ENCODE peak calls at places on chromosomes 4 and X, in nine cellular contexts. G is NCI-H1694 treated with DMSO at 0.1 percent for 48 hours; K is iris pigment epithelial cell; P is stimulated activated CD8-positive, alpha-beta memory T cell treated with anti-CD3 and anti-CD28 coated beads, Interleukin-2, amount 100 ng/mL, for 48 hours; B is activated naive CD4-positive, alpha-beta T cell; R is tibial artery; T is H54; N is aorta; E is COR-L47. Z is an unnamed sample.

GRCh38 chrX:13088155-13088485 is 43.7 kb upstream of the FAM9C start:
- DNase-seq in P (no peak), G (no peak), N (no peak), K (no peak), E (no peak), T (no peak), B (no peak), R (no peak), Z (no peak)

GRCh38 chrX:18886344-18887161 is 97.4 kb downstream of the PHKA2 start:
- DNase-seq in N (peak), R (peak), G (no peak), E (peak), P (peak), T (peak), B (peak), K (peak), Z (no peak)

GRCh38 chr4:140884431-140885058 is 128.4 kb upstream of the TBC1D9 start:
- DNase-seq in P (no peak), N (no peak), G (peak), T (peak), R (no peak), B (no peak), E (peak), K (peak), Z (no peak)

GRCh38 chrX:137031517-137032377 is 2.0 kb downstream of the GPR101 start:
- DNase-seq in G (peak), P (no peak), K (peak), B (no peak), E (peak), T (no peak), R (no peak), N (no peak), Z (no peak)

GRCh38 chr4:109574443-109574850 is 14.4 kb downstream of the MCUB start:
- DNase-seq in P (no peak), N (no peak), R (no peak), G (no peak), E (no peak), T (no peak), B (no peak), K (peak), Z (no peak)

GRCh38 chr4:71184195-71184781 is 154.5 kb upstream of the SLC4A4 start:
- DNase-seq in P (no peak), N (no peak), K (peak), E (peak), B (no peak), G (peak), R (no peak), T (peak), Z (no peak)

GRCh38 chrX:16113978-16114554 is 9.3 kb upstream of the GRPR start:
- DNase-seq in N (no peak), E (no peak), G (no peak), B (no peak), R (no peak), T (no peak), P (no peak), K (no peak), Z (no peak)

GRCh38 chr4:180710643-180711337 is 1532.4 kb upstream of the TENM3 start:
- DNase-seq in B (no peak), E (no peak), T (no peak), G (no peak), R (no peak), K (peak), P (no peak), N (no peak), Z (no peak)

GRCh38 chrX:112677167-112677566 is 2.6 kb downstream of the LHFPL1 start:
- DNase-seq in K (no peak), N (no peak), G (no peak), R (no peak), B (no peak), P (no peak), T (no peak), E (no peak), Z (no peak)

GRCh38 chr4:53804719-53805118 is 213.4 kb upstream of the LNX1 start:
- DNase-seq in T (peak), K (no peak), G (no peak), B (no peak), N (no peak), P (no peak), R (no peak), E (peak), Z (no peak)

GRCh38 chr4:151808120-151808529 is 47.3 kb upstream of the GATB start:
- DNase-seq in P (no peak), B (no peak), T (no peak), G (no peak), K (peak), R (no peak), N (no peak), E (no peak), Z (no peak)

GRCh38 chrX:74523870-74524735 is 90.3 kb downstream of the RLIM start:
- DNase-seq in T (no peak), K (no peak), B (no peak), R (no peak), P (no peak), E (no peak), G (no peak), N (no peak), Z (no peak)

GRCh38 chr4:23875317-23875716 is 14.5 kb downstream of the PPARGC1A start:
- DNase-seq in E (no peak), T (no peak), G (no peak), N (no peak), R (no peak), B (no peak), K (no peak), P (no peak), Z (no peak)

GRCh38 chr4:168028970-168029610 is 63.2 kb upstream of the ANXA10 start:
- DNase-seq in T (no peak), R (no peak), N (no peak), K (no peak), B (no peak), E (no peak), G (no peak), P (no peak), Z (no peak)

GRCh38 chr4:100034265-100034664 is 84.2 kb upstream of the H2AZ1 start:
- DNase-seq in N (no peak), G (no peak), P (no peak), E (no peak), B (no peak), K (peak), R (no peak), T (no peak), Z (no peak)

GRCh38 chr4:40119344-40119743 is 62.7 kb downstream of the N4BP2 start:
- DNase-seq in G (no peak), T (no peak), R (no peak), P (no peak), K (no peak), B (no peak), E (no peak), N (no peak), Z (no peak)

GRCh38 chr4:139656614-139657486 is 8.8 kb upstream of the MGST2 start:
- DNase-seq in G (peak), N (peak), K (peak), R (peak), T (peak), B (peak), P (no peak), E (peak), Z (no peak)

GRCh38 chr4:11623726-11624037 is 195.0 kb upstream of the HS3ST1 start:
- DNase-seq in B (no peak), K (no peak), R (no peak), N (no peak), G (no peak), T (no peak), P (no peak), E (peak), Z (no peak)

GRCh38 chrX:130909469-130910136 is 6.6 kb upstream of the ENOX2 start:
- DNase-seq in G (no peak), B (no peak), P (no peak), R (no peak), E (no peak), T (no peak), K (peak), N (no peak), Z (no peak)

GRCh38 chr4:169254546-169254983 is 16.2 kb downstream of the SH3RF1 start:
- DNase-seq in B (no peak), T (no peak), P (no peak), E (no peak), R (no peak), G (no peak), K (peak), N (no peak), Z (peak)

GRCh38 chr4:61336911-61337310 is 136.8 kb downstream of the ADGRL3 start:
- DNase-seq in B (no peak), G (no peak), K (no peak), N (no peak), R (no peak), P (no peak), T (no peak), E (peak), Z (no peak)

GRCh38 chrX:15416133-15416993 is 32.1 kb upstream of the VEGFD start:
- DNase-seq in P (no peak), G (no peak), N (no peak), E (no peak), T (no peak), B (no peak), K (no peak), R (no peak), Z (no peak)

GRCh38 chrX:13515181-13515930 is 54.0 kb upstream of the EGFL6 start:
- DNase-seq in K (no peak), R (no peak), G (no peak), E (no peak), B (no peak), T (no peak), N (no peak), P (no peak), Z (no peak)

GRCh38 chr4:54661686-54662085 is 3.9 kb downstream of the KIT start:
- DNase-seq in R (no peak), E (no peak), B (no peak), T (peak), K (peak), P (no peak), N (no peak), G (no peak), Z (no peak)

GRCh38 chr4:152719856-152720556 is 40.2 kb upstream of the TMEM154 start:
- DNase-seq in B (no peak), K (no peak), P (no peak), N (no peak), T (no peak), G (no peak), E (no peak), R (no peak), Z (no peak)

GRCh38 chrX:65610040-65610439 is 57.4 kb upstream of the MSN start:
- DNase-seq in T (no peak), K (peak), E (no peak), G (no peak), R (no peak), N (no peak), P (no peak), B (no peak), Z (no peak)

GRCh38 chr4:2832309-2832980 is 11.2 kb upstream of the ADD1 start:
- DNase-seq in K (no peak), R (peak), E (no peak), N (no peak), P (no peak), G (no peak), B (no peak), T (no peak), Z (no peak)

GRCh38 chr4:86586160-86586572 is 7.9 kb upstream of the PTPN13 start:
- DNase-seq in G (no peak), N (no peak), E (no peak), P (no peak), K (peak), T (no peak), B (no peak), R (no peak), Z (no peak)

GRCh38 chr4:145681518-145681917 is 1.6 kb downstream of the C4orf51 start:
- DNase-seq in T (no peak), N (no peak), B (no peak), P (no peak), E (no peak), R (no peak), K (no peak), G (no peak), Z (no peak)

GRCh38 chrX:152817082-152817744 is 13.3 kb downstream of the CETN2 start:
- DNase-seq in G (peak), R (no peak), E (peak), P (no peak), N (no peak), K (peak), B (no peak), T (no peak), Z (no peak)

GRCh38 chr4:37717575-37717974 is 31.4 kb upstream of the RELL1 start:
- DNase-seq in N (no peak), K (peak), T (peak), G (no peak), R (no peak), B (no peak), P (no peak), E (no peak), Z (no peak)

GRCh38 chr4:121373841-121374240 is 7.0 kb downstream of the QRFPR start:
- DNase-seq in P (no peak), G (no peak), E (no peak), T (no peak), R (no peak), N (no peak), B (no peak), K (no peak), Z (no peak)

GRCh38 chr4:157245351-157245750 is 24.8 kb downstream of the GRIA2 start:
- DNase-seq in T (no peak), B (no peak), K (no peak), P (no peak), G (no peak), R (no peak), E (no peak), N (no peak), Z (no peak)

GRCh38 chr4:7747062-7747385 is 192.6 kb downstream of the AFAP1 start:
- DNase-seq in E (no peak), T (no peak), P (no peak), K (no peak), N (no peak), B (no peak), R (no peak), G (no peak), Z (no peak)

GRCh38 chr4:2255501-2256155 is 6.3 kb downstream of the MXD4 start:
- DNase-seq in K (peak), E (no peak), G (no peak), P (no peak), N (peak), B (no peak), T (no peak), R (peak), Z (no peak)

GRCh38 chr4:16617416-16617815 is 281.0 kb downstream of the LDB2 start:
- DNase-seq in G (no peak), N (no peak), E (no peak), K (peak), P (no peak), B (no peak), R (no peak), T (no peak), Z (no peak)

GRCh38 chrX:107014927-107015326 is 14.9 kb upstream of the MORC4 start:
- DNase-seq in K (peak), E (no peak), T (no peak), B (no peak), P (no peak), N (no peak), R (no peak), G (no peak), Z (no peak)

GRCh38 chr4:145178740-145179139 is 1.6 kb downstream of the OTUD4 start:
- DNase-seq in P (no peak), K (no peak), N (no peak), G (no peak), E (no peak), B (no peak), T (no peak), R (no peak), Z (no peak)